ENCODE peak calls at places on chromosomes 16 and 17, in seven cellular contexts. C is lung, H is anterior cingulate cortex, U is ascending aorta, A is fibroblast of gingiva, Z is brain microvascular endothelial cell, F is NCI-H2029. W is an unnamed sample.

GRCh38 chr17:40473573-40474365 is 27.7 kb downstream of the TNS4 start:
- DNase-seq in U (no peak), Z (no peak), C (no peak), H (no peak), A (no peak), F (no peak), W (no peak)

GRCh38 chr16:12059216-12059769 is 82.8 kb downstream of the SNX29 start:
- DNase-seq in F (no peak), Z (no peak), H (no peak), C (no peak), A (no peak), U (no peak), W (no peak)

GRCh38 chr17:48596000-48596734 is 2.6 kb upstream of the HOXB5 start:
- DNase-seq in F (no peak), A (no peak), U (no peak), H (no peak), C (no peak), Z (no peak), W (peak)

GRCh38 chr16:1305823-1306222 is 3.6 kb upstream of the UBE2I start:
- DNase-seq in C (no peak), H (no peak), A (no peak), F (no peak), U (no peak), Z (no peak), W (no peak)

GRCh38 chr16:64094170-64094960 is 1027.5 kb downstream of the CDH11 start:
- DNase-seq in H (no peak), C (no peak), U (no peak), F (no peak), A (peak), Z (peak), W (no peak)

GRCh38 chr16:81623365-81624102 is 155.6 kb upstream of the PLCG2 start:
- DNase-seq in U (no peak), F (no peak), A (peak), C (no peak), Z (no peak), H (no peak), W (peak)

GRCh38 chr17:34121311-34121710 is 133.8 kb upstream of the CCL2 start:
- DNase-seq in F (no peak), A (no peak), U (no peak), C (no peak), H (no peak), Z (no peak), W (no peak)

GRCh38 chr17:29376667-29377268 is 13.4 kb upstream of the TAOK1 start:
- DNase-seq in Z (peak), C (no peak), A (peak), H (peak), U (no peak), F (no peak), W (no peak)

GRCh38 chr16:89324056-89325010 is 106.8 kb downstream of the ZNF778 start:
- DNase-seq in F (no peak), H (no peak), C (no peak), U (no peak), Z (peak), A (peak), W (no peak)

GRCh38 chr16:67673712-67674580 is 7.3 kb downstream of the C16orf86 start:
- DNase-seq in H (no peak), C (peak), Z (no peak), U (peak), A (peak), F (peak), W (peak)

GRCh38 chr17:1733047-1733357 is 8.5 kb downstream of the WDR81 start:
- DNase-seq in F (no peak), H (no peak), C (no peak), Z (no peak), U (no peak), A (no peak), W (no peak)

GRCh38 chr17:60586288-60586974 is 13.6 kb upstream of the PPM1D start:
- DNase-seq in H (no peak), U (no peak), A (no peak), C (no peak), Z (no peak), F (peak), W (no peak)

W was measured in DMS153.